ENCODE peak calls at places on chromosomes 4 and X, in six cellular contexts. M is PC-3, C is IMR-90, T is tibial artery, B is breast epithelium, A is A673. J is an unnamed sample.
A peak's percentile ranks its signal among the peaks of the same experiment; 100 is the strongest.

GRCh38 chrX:10972731-10973130 is 138.4 kb upstream of the HCCS start:
- DNase-seq in C (peak; percentile 19), T (no peak), B (no peak), A (no peak), M (no peak), J (no peak)

GRCh38 chrX:78997870-78998558 is 52.8 kb downstream of the P2RY10 start:
- DNase-seq in T (no peak), B (no peak), M (no peak), C (no peak), A (no peak), J (no peak)

GRCh38 chrX:70456256-70456655 is 11.6 kb downstream of the DLG3 start:
- DNase-seq in M (no peak), A (no peak), B (no peak), C (no peak), T (no peak), J (no peak)

GRCh38 chrX:136797787-136798186 is 17.1 kb upstream of the ARHGEF6 start:
- DNase-seq in C (no peak), A (no peak), M (no peak), T (no peak), B (no peak), J (no peak)

GRCh38 chr4:148574502-148574901 is 132.3 kb upstream of the NR3C2 start:
- DNase-seq in C (peak; percentile 72), A (no peak), T (no peak), B (no peak), M (no peak), J (peak; percentile 11)

GRCh38 chr4:68748181-68748981 is 67.4 kb upstream of the UGT2B10 start:
- DNase-seq in M (peak; percentile 98), T (no peak), B (no peak), A (peak; percentile 3), C (no peak), J (no peak)

GRCh38 chr4:8537041-8537461 is 43.1 kb upstream of the GPR78 start:
- DNase-seq in B (peak; percentile 76), M (peak; percentile 93), A (peak; percentile 59), T (peak; percentile 70), C (peak; percentile 90), J (peak; percentile 41)

GRCh38 chr4:154254999-154255398 is 236.6 kb downstream of the DCHS2 start:
- DNase-seq in M (no peak), A (no peak), T (no peak), B (no peak), C (no peak), J (no peak)

GRCh38 chr4:7698586-7698985 is 241.1 kb downstream of the AFAP1 start:
- DNase-seq in A (no peak), C (peak; percentile 11), M (no peak), B (no peak), T (no peak), J (no peak)

GRCh38 chrX:155056877-155057792 is 13.8 kb downstream of the CMC4 start:
- DNase-seq in T (peak; percentile 53), B (peak; percentile 54), A (peak; percentile 69), M (peak; percentile 73), C (peak; percentile 70), J (peak; percentile 61)

GRCh38 chr4:11898796-11899195 is 470.1 kb upstream of the HS3ST1 start:
- DNase-seq in T (no peak), C (no peak), A (no peak), B (no peak), M (no peak), J (no peak)

GRCh38 chrX:40471965-40472648 is 108.7 kb upstream of the ATP6AP2 start:
- DNase-seq in T (no peak), A (peak; percentile 66), C (peak; percentile 84), B (peak; percentile 52), M (peak; percentile 29), J (no peak)

GRCh38 chrX:104013606-104014005 is at the start of gene H2BW1:
- DNase-seq in B (no peak), T (no peak), M (no peak), C (no peak), A (no peak), J (no peak)

GRCh38 chrX:104013158-104013557 is 350 bp downstream of the H2BW1 start:
- DNase-seq in A (no peak), C (no peak), B (no peak), T (no peak), M (no peak), J (no peak)

DNA sequence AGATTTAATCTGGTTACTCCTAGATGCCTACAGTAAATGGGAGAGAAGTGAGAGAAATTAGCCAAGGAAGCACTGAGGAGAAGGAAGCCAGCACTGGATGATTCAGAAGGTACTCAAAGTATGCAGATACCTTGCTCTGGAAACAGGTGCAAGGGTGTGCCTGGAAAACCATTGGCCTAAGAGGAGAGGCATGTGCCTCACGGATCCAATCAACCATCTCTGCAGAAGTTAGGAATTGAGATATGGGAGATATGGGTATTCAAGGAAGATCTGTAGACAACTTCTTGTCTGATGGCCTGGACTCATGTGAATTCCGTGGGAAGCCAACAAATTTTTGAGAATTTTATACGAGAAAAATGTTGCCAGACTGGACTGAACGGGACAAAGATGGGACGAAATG is 4.7 kb downstream of the H2BW1 start:
- DNase-seq in C (no peak), A (no peak), M (no peak), T (no peak), B (no peak), J (no peak)
- H3K27ac ChIP-seq in C (no peak overlapping the region), A (no peak overlapping the region), M (no peak overlapping the region), T (no peak overlapping the region), B (no peak overlapping the region), J (no peak overlapping the region)

GRCh38 chr4:4268753-4269152 is 20.7 kb upstream of the TMEM128 start:
- DNase-seq in M (no peak), B (no peak), T (no peak), A (no peak), C (no peak), J (no peak)
- H3K36me3 ChIP-seq in M (peaks cover 17% of the 10 kb centered on the region), B (no peaks in the 10 kb centered on the region), T (peaks cover 38% of the 10 kb centered on the region), A (peaks cover 48% of the 10 kb centered on the region), C (peaks cover 25% of the 10 kb centered on the region), J (no peaks in the 10 kb centered on the region)

DNA sequence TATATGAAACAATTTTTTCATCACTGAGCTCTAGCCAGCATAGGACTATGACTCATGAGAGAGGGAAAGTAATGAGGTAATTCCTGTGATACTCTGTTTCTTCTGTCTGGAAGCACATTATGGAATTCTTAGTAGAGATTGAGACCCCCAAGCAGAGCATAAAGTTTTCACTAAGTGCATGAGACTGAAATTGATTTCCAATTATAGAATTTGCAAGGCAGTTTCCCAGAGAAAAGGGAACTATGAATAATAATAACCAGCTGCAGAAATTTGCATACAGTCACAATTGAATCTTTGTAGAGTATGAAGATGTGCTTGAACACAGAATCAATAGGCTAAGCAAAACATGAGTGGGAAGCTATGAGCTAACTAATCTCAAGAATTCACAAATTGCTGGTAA is 779.2 kb downstream of the ARAP2 start:
- DNase-seq in A (no peak), C (no peak), T (no peak), M (no peak), B (no peak), J (no peak)
- H3K27ac ChIP-seq in A (no peak overlapping the region), C (no peak overlapping the region), T (no peak overlapping the region), M (no peak overlapping the region), B (no peak overlapping the region), J (no peak overlapping the region)

DNA sequence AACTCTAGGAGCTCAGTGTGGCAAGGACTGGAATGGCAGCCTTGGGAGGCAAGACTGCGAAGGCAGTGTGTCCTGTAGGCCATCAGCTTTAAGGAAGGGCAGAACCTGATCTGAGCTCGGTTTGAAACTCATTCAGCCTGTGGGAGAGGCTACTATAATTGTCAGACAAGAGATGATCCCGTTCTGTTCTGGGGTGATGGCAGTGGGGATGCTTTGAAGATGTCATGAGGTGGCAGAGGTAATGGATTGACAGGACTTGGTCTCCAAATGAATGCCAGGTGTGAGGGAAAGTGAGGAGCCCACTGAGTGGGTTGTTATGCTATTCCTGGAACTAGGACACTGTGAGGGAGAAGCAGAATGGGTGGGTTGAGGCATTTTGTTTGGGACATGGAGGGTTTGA is 144.9 kb downstream of the PJA1 start:
- DNase-seq in T (no peak), B (no peak), A (no peak), C (no peak), M (no peak), J (no peak)
- H3K36me3 ChIP-seq in T (no peaks in the 10 kb centered on the region), B (no peaks in the 10 kb centered on the region), A (no peaks in the 10 kb centered on the region), C (no peaks in the 10 kb centered on the region), M (no peaks in the 10 kb centered on the region), J (no peaks in the 10 kb centered on the region)

GRCh38 chr4:173448919-173449641 is 50.2 kb upstream of the SCRG1 start:
- DNase-seq in T (no peak), C (peak; percentile 9), M (no peak), A (peak; percentile 47), B (no peak), J (peak; percentile 16)
- H3K27ac ChIP-seq in T (no peak overlapping the region), C (peak overlapping the region; percentile 39), M (no peak overlapping the region), A (peak overlapping the region; percentile 6), B (no peak overlapping the region), J (peak overlapping the region; percentile 11)

GRCh38 chr4:2950221-2950989 is 12.8 kb downstream of the NOP14 start:
- DNase-seq in M (no peak), A (no peak), B (no peak), T (no peak), C (peak; percentile 59), J (no peak)
- H3K36me3 ChIP-seq in M (peaks cover 42% of the 10 kb centered on the region), A (peaks cover 83% of the 10 kb centered on the region), B (peaks cover 7% of the 10 kb centered on the region), T (peaks cover 93% of the 10 kb centered on the region), C (peaks cover 67% of the 10 kb centered on the region), J (peaks cover 94% of the 10 kb centered on the region)

GRCh38 chr4:166670341-166670740 is 564.0 kb downstream of the SPOCK3 start:
- DNase-seq in T (no peak), C (no peak), M (no peak), B (no peak), A (no peak), J (no peak)

GRCh38 chr4:166680801-166681200 is 553.5 kb downstream of the SPOCK3 start:
- DNase-seq in C (no peak), B (no peak), T (no peak), A (no peak), M (no peak), J (no peak)

GRCh38 chr4:166673911-166674310 is 560.4 kb downstream of the SPOCK3 start:
- DNase-seq in C (no peak), T (no peak), B (no peak), M (no peak), A (no peak), J (no peak)

GRCh38 chr4:166675411-166675810 is 558.9 kb downstream of the SPOCK3 start:
- DNase-seq in A (no peak), T (no peak), M (peak; percentile 56), B (no peak), C (no peak), J (no peak)
- H3K27ac ChIP-seq in A (no peak overlapping the region), T (no peak overlapping the region), M (no peak overlapping the region), B (no peak overlapping the region), C (no peak overlapping the region), J (no peak overlapping the region)